ENCODE peak calls at places on chromosomes 2 and 18, in eight cellular contexts. B is HCT116, O is H1, X is neural progenitor cell, V is GM12878, Y is fibroblast of lung, N is K562, F is PC-3. Q is an unnamed sample. For H3K9me3, the result is how much of the 10 kb centered on the place peaks cover.

GRCh38 chr2:48175254-48175653 is 269.0 kb upstream of the FBXO11 start:
- DNase-seq in B (no peak), O (no peak), X (no peak), V (no peak), Y (peak), N (no peak), F (peak), Q (no peak)

GRCh38 chr18:33751613-33752221 is 173.7 kb downstream of the ASXL3 start:
- DNase-seq in B (no peak), O (no peak), X (peak), V (no peak), Y (peak), N (no peak), F (peak), Q (no peak)

GRCh38 chr2:86069091-86069685 is 36.5 kb downstream of the POLR1A start:
- DNase-seq in B (no peak), O (no peak), X (no peak), V (no peak), Y (peak), N (no peak), F (no peak), Q (no peak)

GRCh38 chr2:160491922-160492371 is 1.7 kb downstream of the RBMS1 start:
- DNase-seq in B (no peak), O (no peak), X (peak), V (no peak), Y (peak), N (no peak), F (peak), Q (peak)

GRCh38 chr2:88159955-88160415 is 10.2 kb upstream of the THNSL2 start:
- DNase-seq in B (peak), O (no peak), X (peak), V (peak), Y (peak), N (peak), F (peak), Q (peak)

GRCh38 chr2:180125245-180125962 is 118.3 kb upstream of the CWC22 start:
- DNase-seq in B (peak), O (peak), X (peak), V (peak), Y (peak), N (peak), F (peak), Q (peak)

GRCh38 chr2:12577086-12577485 is 139.7 kb upstream of the TRIB2 start:
- DNase-seq in B (no peak), O (no peak), X (no peak), V (no peak), Y (no peak), N (no peak), F (no peak), Q (no peak)

GRCh38 chr2:133324150-133324561 is 244.1 kb downstream of the NCKAP5 start:
- DNase-seq in B (no peak), O (no peak), X (no peak), V (no peak), Y (peak), N (no peak), F (peak), Q (no peak)

GRCh38 chr18:42028232-42028832 is 73.3 kb downstream of the PIK3C3 start:
- DNase-seq in B (no peak), O (no peak), X (peak), V (no peak), Y (peak), N (peak), F (peak), Q (no peak)

GRCh38 chr2:238505119-238505891 is 78.6 kb downstream of the ASB1 start:
- DNase-seq in B (no peak), O (no peak), X (no peak), V (no peak), Y (peak), N (peak), F (no peak), Q (no peak)

GRCh38 chr2:35125871-35126270 is 1229.7 kb upstream of the CRIM1 start:
- DNase-seq in B (no peak), O (no peak), X (no peak), V (no peak), Y (no peak), N (no peak), F (no peak), Q (no peak)

GRCh38 chr2:200905618-200906296 is 16.6 kb downstream of the NIF3L1 start:
- DNase-seq in B (peak), O (no peak), X (peak), V (no peak), Y (peak), N (peak), F (peak), Q (peak)

GRCh38 chr2:56770490-56770889 is 586.7 kb downstream of the CCDC85A start:
- DNase-seq in B (no peak), O (no peak), X (no peak), V (no peak), Y (peak), N (no peak), F (peak), Q (peak)

GRCh38 chr2:43088148-43089073 is 138.0 kb downstream of the ZFP36L2 start:
- DNase-seq in B (no peak), O (no peak), X (no peak), V (no peak), Y (peak), N (no peak), F (peak), Q (no peak)

GRCh38 chr2:37585295-37585908 is 86.0 kb downstream of the CDC42EP3 start:
- DNase-seq in B (no peak), O (no peak), X (no peak), V (no peak), Y (peak), N (no peak), F (peak), Q (peak)

GRCh38 chr2:150280255-150280654 is 207.2 kb downstream of the RND3 start:
- DNase-seq in B (no peak), O (no peak), X (no peak), V (no peak), Y (peak), N (no peak), F (no peak), Q (peak)

GRCh38 chr18:62450546-62451395 is 72.1 kb upstream of the ZCCHC2 start:
- DNase-seq in B (peak), O (no peak), X (no peak), V (no peak), Y (peak), N (peak), F (peak), Q (peak)

GRCh38 chr2:128396500-128396891 is 77.8 kb upstream of the HS6ST1 start:
- DNase-seq in B (no peak), O (peak), X (peak), V (no peak), Y (no peak), N (no peak), F (peak), Q (peak)

GRCh38 chr2:111209045-111209514 is 88.4 kb downstream of the BCL2L11 start:
- DNase-seq in B (no peak), O (no peak), X (no peak), V (peak), Y (peak), N (no peak), F (peak), Q (peak)

GRCh38 chr2:102585704-102586404 is 33.5 kb upstream of the SLC9A2 start:
- DNase-seq in B (no peak), O (no peak), X (peak), V (no peak), Y (no peak), N (no peak), F (peak), Q (peak)

GRCh38 chr2:82728090-82728489 is 1731.0 kb downstream of the SUCLG1 start:
- DNase-seq in B (no peak), O (no peak), X (no peak), V (no peak), Y (no peak), N (no peak), F (no peak), Q (no peak)

GRCh38 chr2:7633556-7634153 is 716.4 kb downstream of the RNF144A start:
- DNase-seq in B (no peak), O (no peak), X (no peak), V (no peak), Y (no peak), N (no peak), F (no peak), Q (peak)

GRCh38 chr2:74514368-74515270 is at the start of gene TLX2:
- DNase-seq in B (no peak), O (no peak), X (peak), V (no peak), Y (no peak), N (no peak), F (peak), Q (no peak)

GRCh38 chr2:74515271-74516069 is 1.2 kb downstream of the TLX2 start:
- DNase-seq in B (no peak), O (no peak), X (peak), V (no peak), Y (no peak), N (no peak), F (no peak), Q (no peak)

GRCh38 chr2:74516650-74517049 is 2.4 kb downstream of the TLX2 start:
- DNase-seq in B (no peak), O (no peak), X (no peak), V (no peak), Y (no peak), N (no peak), F (no peak), Q (no peak)

GRCh38 chr2:74513605-74514367 is 464 bp upstream of the TLX2 start:
- DNase-seq in B (no peak), O (no peak), X (peak), V (no peak), Y (no peak), N (no peak), F (peak), Q (no peak)

GRCh38 chr2:74516070-74516633 is 1.9 kb downstream of the TLX2 start:
- DNase-seq in B (no peak), O (no peak), X (peak), V (no peak), Y (no peak), N (peak), F (no peak), Q (no peak)
- TF ChIP-seq EZH2 in B (no peak), O (peak), X (peak), V (no peak), Y (peak), N (no peak), F (no peak), Q (peak)

GRCh38 chr2:169636440-169637097 is 52.4 kb downstream of the PPIG start:
- DNase-seq in B (no peak), O (no peak), X (no peak), V (no peak), Y (no peak), N (no peak), F (no peak), Q (no peak)
- TF ChIP-seq CTCF in B (no peak), O (no peak), X (no peak), V (no peak), Y (no peak), N (no peak), F (no peak), Q (no peak)

GRCh38 chr18:78503129-78503528 is 476.5 kb upstream of the SALL3 start:
- DNase-seq in B (no peak), O (no peak), X (no peak), V (no peak), Y (no peak), N (no peak), F (no peak), Q (no peak)
- H3K9me3 ChIP-seq in B (under half), O (under half), X (under half), V (under half), Y (under half), N (under half), F (under half), Q (half or more)

GRCh38 chr18:75208836-75209128 is 157 bp downstream of the PTGR3 start:
- DNase-seq in B (no peak), O (no peak), X (no peak), V (no peak), Y (no peak), N (no peak), F (no peak), Q (no peak)

GRCh38 chr18:75209952-75210261 is 690 bp upstream of the TSHZ1 start:
- DNase-seq in B (no peak), O (no peak), X (peak), V (no peak), Y (no peak), N (no peak), F (no peak), Q (peak)

GRCh38 chr18:75208055-75208835 is 694 bp downstream of the PTGR3 start:
- DNase-seq in B (no peak), O (no peak), X (peak), V (no peak), Y (peak), N (peak), F (peak), Q (peak)

GRCh38 chr18:75210274-75211001 is at the start of gene TSHZ1:
- DNase-seq in B (peak), O (no peak), X (peak), V (peak), Y (peak), N (peak), F (peak), Q (peak)

GRCh38 chr18:75209129-75209951 is at the start of gene PTGR3:
- DNase-seq in B (peak), O (no peak), X (peak), V (peak), Y (peak), N (peak), F (peak), Q (peak)
- TF ChIP-seq EZH2 in B (no peak), O (peak), X (no peak), V (no peak), Y (no peak), N (no peak), F (no peak), Q (no peak)

GRCh38 chr18:43276471-43276870 is 819 bp downstream of the SYT4 start:
- DNase-seq in B (no peak), O (no peak), X (no peak), V (no peak), Y (no peak), N (no peak), F (no peak), Q (no peak)

GRCh38 chr18:43267818-43268217 is 9.5 kb downstream of the SYT4 start:
- DNase-seq in B (no peak), O (no peak), X (no peak), V (no peak), Y (no peak), N (no peak), F (no peak), Q (no peak)

GRCh38 chr18:43277164-43277600 is at the start of gene SYT4:
- DNase-seq in B (no peak), O (peak), X (peak), V (no peak), Y (peak), N (no peak), F (peak), Q (peak)

GRCh38 chr18:43274526-43274925 is 2.8 kb downstream of the SYT4 start:
- DNase-seq in B (no peak), O (no peak), X (no peak), V (no peak), Y (no peak), N (no peak), F (no peak), Q (no peak)

GRCh38 chr18:43271593-43272432 is 5.5 kb downstream of the SYT4 start:
- DNase-seq in B (peak), O (no peak), X (peak), V (no peak), Y (peak), N (peak), F (peak), Q (peak)
- TF ChIP-seq CTCF in B (peak), O (peak), X (peak), V (peak), Y (peak), N (peak), F (peak), Q (peak)

GRCh38 chr18:43681661-43682060 is 404.4 kb upstream of the SYT4 start:
- DNase-seq in B (no peak), O (no peak), X (no peak), V (no peak), Y (peak), N (no peak), F (no peak), Q (no peak)
- H3K9me3 ChIP-seq in B (under half), O (under half), X (under half), V (under half), Y (under half), N (under half), F (under half), Q (under half)

GRCh38 chr2:222305510-222306392 is 7.0 kb upstream of the PAX3 start:
- DNase-seq in B (no peak), O (no peak), X (peak), V (no peak), Y (peak), N (no peak), F (no peak), Q (no peak)
- TF ChIP-seq EZH2 in B (no peak), O (peak), X (peak), V (no peak), Y (peak), N (no peak), F (no peak), Q (peak)